ENCODE peak calls at places on chromosome 18, in ten cellular contexts. R, V, Q, G, B, L, J, M, Y and X are unnamed samples.

GRCh38 chr18:35334821-35335220 is 9.4 kb downstream of the ZNF24 start:
- DNase-seq in Q (no peak), Y (no peak), J (no peak), R (peak), G (no peak), M (no peak), L (peak), V (no peak), B (no peak), X (peak)

GRCh38 chr18:32324173-32324572 is 134.3 kb downstream of the MEP1B start:
- DNase-seq in L (peak), M (no peak), J (no peak), Q (no peak), R (no peak), G (no peak), V (no peak), B (no peak), Y (no peak), X (no peak)

GRCh38 chr18:58297198-58297597 is 253.2 kb downstream of the NEDD4L start:
- DNase-seq in Q (no peak), J (no peak), B (no peak), G (no peak), L (peak), M (no peak), Y (no peak), V (no peak), R (peak), X (peak)

GRCh38 chr18:38539373-38539772 is 973.8 kb upstream of the CELF4 start:
- DNase-seq in R (no peak), Q (no peak), J (no peak), B (no peak), G (no peak), V (no peak), L (no peak), Y (no peak), M (no peak), X (no peak)

GRCh38 chr18:23324056-23324811 is 128.9 kb upstream of the RIOK3 start:
- DNase-seq in J (no peak), V (no peak), G (no peak), L (no peak), Y (no peak), M (no peak), B (no peak), Q (no peak), R (peak), X (no peak)

GRCh38 chr18:66682855-66683322 is 79.0 kb upstream of the CDH19 start:
- DNase-seq in Q (no peak), J (no peak), V (peak), L (peak), B (no peak), M (peak), R (peak), Y (no peak), G (peak), X (no peak)

GRCh38 chr18:25176516-25177042 is 175.4 kb downstream of the ZNF521 start:
- DNase-seq in Y (no peak), V (no peak), J (no peak), L (no peak), M (no peak), Q (no peak), G (no peak), B (no peak), R (no peak), X (no peak)

GRCh38 chr18:45156941-45157340 is 458.3 kb upstream of the SLC14A2 start:
- DNase-seq in V (no peak), B (no peak), Y (no peak), Q (no peak), R (no peak), M (no peak), G (no peak), J (no peak), L (no peak), X (peak)

GRCh38 chr18:49757513-49758262 is 55.6 kb downstream of the ACAA2 start:
- DNase-seq in R (no peak), L (no peak), V (no peak), Q (no peak), G (no peak), B (peak), M (peak), Y (no peak), J (no peak), X (no peak)

GRCh38 chr18:23283933-23284430 is 148.7 kb downstream of the CABLES1 start:
- DNase-seq in Y (no peak), V (no peak), M (no peak), G (no peak), J (no peak), B (peak), R (peak), L (peak), Q (no peak), X (peak)

GRCh38 chr18:63887424-63887823 is at the start of gene SERPINB2:
- DNase-seq in Q (no peak), L (no peak), R (peak), Y (no peak), J (no peak), G (no peak), B (peak), V (no peak), M (no peak), X (peak)

GRCh38 chr18:37019157-37019571 is 190.2 kb downstream of the KIAA1328 start:
- DNase-seq in L (peak), B (peak), M (no peak), Q (no peak), J (no peak), G (no peak), R (peak), V (peak), Y (no peak), X (peak)

GRCh38 chr18:30632058-30632718 is 410.4 kb downstream of the DSC3 start:
- DNase-seq in Q (peak), L (no peak), G (no peak), V (no peak), M (no peak), R (no peak), Y (no peak), J (no peak), B (no peak), X (no peak)

GRCh38 chr18:61637319-61637718 is 255.5 kb downstream of the RNF152 start:
- DNase-seq in G (no peak), J (no peak), B (no peak), M (no peak), V (peak), Q (no peak), L (no peak), R (no peak), Y (no peak), X (no peak)
- TF ChIP-seq CTCF in G (no peak), J (no peak), B (no peak), M (no peak), V (no peak), Q (no peak), L (no peak), R (no peak), Y (no peak), X (no peak)

DNA sequence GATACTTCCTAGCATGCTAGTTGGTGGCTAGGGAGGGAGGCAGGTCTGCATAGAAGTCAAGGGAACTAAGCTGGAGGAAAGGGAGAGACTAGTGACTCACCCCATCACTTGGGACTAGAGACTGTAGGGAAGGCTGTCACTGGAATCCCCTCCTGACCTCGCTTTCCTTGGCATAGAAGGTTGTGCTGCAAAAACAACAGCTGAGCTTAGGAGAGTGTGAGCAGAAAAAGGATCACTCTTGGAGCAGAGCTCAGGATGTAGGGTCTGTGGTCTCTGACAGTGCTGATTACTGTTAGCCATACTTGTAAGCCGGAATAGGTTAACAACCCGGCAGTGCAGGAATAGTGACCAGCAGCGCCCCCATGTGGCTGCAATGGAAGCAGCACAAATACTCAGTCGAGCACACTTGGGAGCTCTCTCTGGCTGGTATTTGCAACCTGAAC is 66.9 kb upstream of the SMAD2 start:
- DNase-seq in Q (no peak), R (no peak), Y (no peak), L (no peak), B (peak), G (peak), V (no peak), M (peak), J (no peak), X (no peak)
- TF ChIP-seq CTCF in Q (peak), R (peak), Y (peak), L (peak), B (peak), G (peak), V (no peak), M (peak), J (peak), X (peak)

GRCh38 chr18:74064510-74064909 is 83.1 kb downstream of the FBXO15 start:
- DNase-seq in Y (no peak), R (no peak), M (no peak), L (no peak), J (no peak), Q (no peak), V (no peak), G (no peak), B (no peak), X (no peak)

GRCh38 chr18:74065366-74065765 is 82.3 kb downstream of the FBXO15 start:
- DNase-seq in M (no peak), Y (no peak), B (no peak), G (no peak), V (no peak), L (no peak), Q (no peak), R (no peak), J (no peak), X (no peak)

GRCh38 chr18:74063552-74063951 is 84.1 kb downstream of the FBXO15 start:
- DNase-seq in L (no peak), Y (no peak), R (no peak), Q (no peak), B (no peak), J (no peak), G (no peak), V (no peak), M (no peak), X (no peak)

GRCh38 chr18:74062037-74062436 is 85.6 kb downstream of the FBXO15 start:
- DNase-seq in B (no peak), L (no peak), V (no peak), R (no peak), G (no peak), Y (no peak), J (no peak), Q (no peak), M (no peak), X (no peak)

DNA sequence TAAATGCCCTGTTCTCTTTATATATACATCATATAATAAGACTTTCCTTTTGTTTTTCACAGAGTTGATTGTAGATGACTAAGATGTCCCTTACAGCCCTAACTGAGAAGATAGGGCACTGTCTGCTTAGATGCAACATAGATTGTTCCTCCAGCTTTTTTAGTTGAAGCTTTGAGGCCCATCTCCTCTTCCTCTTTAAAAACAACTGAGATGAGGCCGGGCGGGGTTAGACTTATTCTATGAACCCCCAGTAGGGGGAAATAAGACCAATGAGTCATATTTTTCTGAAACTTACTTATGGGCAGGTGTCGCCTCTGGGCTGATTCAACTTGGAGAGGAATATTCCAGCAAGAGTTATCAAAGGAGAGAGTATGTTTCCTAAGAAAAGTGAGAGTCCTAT is 84.6 kb downstream of the FBXO15 start:
- DNase-seq in R (no peak), L (no peak), G (peak), M (no peak), V (no peak), B (no peak), Y (no peak), J (no peak), Q (no peak), X (no peak)
- TF ChIP-seq CTCF in R (no peak), L (no peak), G (no peak), M (no peak), V (no peak), B (no peak), Y (no peak), J (no peak), Q (no peak), X (peak)

GRCh38 chr18:42030586-42031182 is 75.7 kb downstream of the PIK3C3 start:
- DNase-seq in Y (no peak), J (no peak), G (peak), V (peak), B (peak), R (peak), Q (no peak), M (peak), L (peak), X (peak)
- TF ChIP-seq CTCF in Y (no peak), J (no peak), G (peak), V (no peak), B (peak), R (peak), Q (peak), M (peak), L (peak), X (peak)

DNA sequence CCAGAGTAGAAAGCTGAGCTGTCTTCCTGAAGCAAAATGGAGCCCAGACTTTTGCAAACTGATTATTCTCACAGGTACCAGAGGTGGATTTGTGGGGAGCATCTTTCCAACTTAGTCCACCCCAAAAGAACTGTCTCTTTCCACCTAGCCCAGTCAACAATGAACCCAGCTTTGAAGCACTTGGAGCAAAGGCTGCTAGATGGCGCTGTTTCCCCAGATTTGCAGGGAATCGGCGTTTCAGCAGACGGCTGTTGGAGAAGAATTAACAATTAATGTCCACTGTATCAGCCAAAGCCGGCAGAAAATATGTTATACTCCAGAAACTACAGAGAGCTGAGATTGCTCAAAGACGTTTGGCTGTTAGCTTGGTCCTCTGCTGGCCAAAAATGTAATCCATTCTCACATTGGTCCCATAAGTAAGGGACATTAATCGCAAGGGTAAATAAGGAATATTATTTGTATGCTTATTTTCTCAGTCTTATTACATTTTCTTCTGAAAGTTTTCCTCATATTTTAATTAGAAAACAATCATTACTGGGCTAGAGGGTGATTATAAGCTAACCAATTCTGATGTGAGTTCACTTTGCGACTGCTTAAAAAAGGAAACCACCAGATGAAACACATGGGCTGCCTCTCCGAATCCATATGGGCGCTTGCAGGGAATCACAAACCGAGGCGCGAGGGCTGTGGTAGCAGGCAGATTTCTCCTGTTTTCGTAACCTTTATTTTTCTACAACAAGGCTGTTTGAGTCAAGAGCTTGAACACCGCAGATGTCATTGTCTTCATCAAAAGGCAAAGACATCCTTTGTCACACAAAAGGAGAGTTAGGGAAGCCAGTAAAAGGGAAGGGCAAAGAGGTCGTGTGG is 423.9 kb upstream of the MEX3C start:
- DNase-seq in G (peak), R (peak), Q (no peak), L (peak), B (peak), J (no peak), M (peak), Y (peak), V (peak), X (peak)
- TF ChIP-seq CTCF in G (peak), R (peak), Q (peak), L (peak), B (peak), J (peak), M (peak), Y (peak), V (peak), X (peak)

GRCh38 chr18:52352920-52353319 is 12.9 kb downstream of the DCC start:
- DNase-seq in Q (no peak), R (no peak), J (no peak), L (no peak), Y (no peak), G (no peak), V (no peak), B (no peak), M (no peak), X (no peak)

GRCh38 chr18:52343731-52344340 is 3.8 kb downstream of the DCC start:
- DNase-seq in Y (no peak), Q (no peak), R (no peak), M (no peak), V (no peak), L (no peak), B (no peak), G (no peak), J (no peak), X (no peak)

GRCh38 chr18:52343138-52343537 is 3.1 kb downstream of the DCC start:
- DNase-seq in L (no peak), Q (no peak), M (no peak), V (no peak), J (no peak), G (no peak), B (no peak), R (peak), Y (no peak), X (no peak)

GRCh38 chr18:52345428-52345827 is 5.4 kb downstream of the DCC start:
- DNase-seq in G (no peak), L (no peak), J (no peak), R (no peak), V (no peak), B (no peak), M (no peak), Q (no peak), Y (no peak), X (no peak)

GRCh38 chr18:52348209-52348608 is 8.2 kb downstream of the DCC start:
- DNase-seq in V (no peak), L (no peak), R (no peak), M (no peak), G (peak), Q (no peak), Y (no peak), B (peak), J (no peak), X (no peak)
- TF ChIP-seq CTCF in V (no peak), L (peak), R (peak), M (peak), G (peak), Q (peak), Y (peak), B (peak), J (no peak), X (peak)

GRCh38 chr18:54910161-54910919 is 48.9 kb downstream of the CCDC68 start:
- DNase-seq in Y (no peak), V (no peak), M (no peak), B (no peak), J (no peak), R (no peak), Q (no peak), G (no peak), L (no peak), X (no peak)
- TF ChIP-seq CTCF in Y (no peak), V (no peak), M (no peak), B (no peak), J (no peak), R (no peak), Q (no peak), G (no peak), L (no peak), X (no peak)

GRCh38 chr18:52288403-52289004 is 51.5 kb upstream of the DCC start:
- DNase-seq in B (peak), V (peak), Q (no peak), L (no peak), G (peak), R (no peak), M (peak), J (no peak), Y (no peak), X (no peak)
- TF ChIP-seq CTCF in B (peak), V (peak), Q (peak), L (peak), G (peak), R (peak), M (peak), J (no peak), Y (peak), X (peak)

GRCh38 chr18:77141401-77142118 is 9.0 kb upstream of the MBP start:
- DNase-seq in R (no peak), J (no peak), Q (no peak), G (no peak), M (no peak), V (no peak), Y (no peak), B (no peak), L (no peak), X (no peak)
- TF ChIP-seq CTCF in R (peak), J (no peak), Q (peak), G (no peak), M (no peak), V (no peak), Y (peak), B (peak), L (no peak), X (peak)

DNA sequence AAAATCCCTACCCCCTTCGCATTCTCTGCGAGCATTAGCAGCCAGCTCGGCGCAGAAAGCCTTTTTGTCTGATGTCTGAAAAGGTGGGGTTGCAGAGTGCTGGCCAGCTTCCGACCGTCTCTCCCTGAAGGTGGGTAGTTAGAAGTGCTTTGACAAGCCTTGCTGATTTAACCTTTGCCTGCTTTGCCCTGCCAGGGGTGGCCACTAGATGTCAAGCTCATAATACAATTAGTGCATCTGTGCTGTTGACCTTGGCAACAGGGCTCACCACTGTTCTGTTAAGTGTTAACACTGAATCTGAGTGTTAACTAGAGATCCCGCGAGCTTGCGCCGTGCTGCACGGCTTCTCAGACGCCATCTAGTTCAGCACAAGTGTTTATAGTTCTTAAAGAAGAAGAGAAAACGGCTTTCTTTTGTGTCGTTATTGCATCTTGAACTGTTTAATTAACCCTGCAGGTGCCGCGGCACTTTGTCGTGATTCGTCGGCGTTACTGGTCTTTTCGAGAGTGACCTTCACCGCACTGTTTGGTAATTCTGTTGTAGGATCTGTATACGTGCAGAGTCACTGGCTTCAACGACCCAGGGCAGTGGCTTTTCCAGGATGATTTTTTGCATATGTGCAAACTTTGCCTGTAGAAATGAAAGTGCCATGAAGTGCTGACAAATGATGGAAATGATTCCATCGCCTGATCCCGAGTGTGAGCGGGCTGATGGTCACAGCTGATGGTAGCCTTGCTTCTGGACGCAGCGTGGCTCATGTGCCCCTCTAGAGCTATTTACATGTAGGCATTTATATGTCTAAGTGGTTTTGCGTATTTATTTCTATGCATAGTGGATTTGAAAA is 5.5 kb downstream of the SALL3 start:
- DNase-seq in M (no peak), B (no peak), V (peak), L (no peak), R (peak), J (no peak), Y (no peak), G (peak), Q (no peak), X (no peak)
- TF ChIP-seq CTCF in M (peak), B (no peak), V (no peak), L (no peak), R (peak), J (no peak), Y (no peak), G (peak), Q (peak), X (peak)